ENCODE peak calls at places on chromosomes 12 and 14, in five cellular contexts. X is MV-4-11, H is RWPE1, A is SW 1271, R is substantia nigra. T is an unnamed sample.

GRCh38 chr12:49963976-49964815 is 2.5 kb downstream of the AQP5 start:
- DNase-seq in X (no peak), H (no peak), A (no peak), R (no peak), T (no peak)

GRCh38 chr12:71306808-71307207 is 132.8 kb upstream of the LGR5 start:
- DNase-seq in X (no peak), H (no peak), A (no peak), R (no peak), T (no peak)

GRCh38 chr12:78703820-78704525 is 160.6 kb upstream of the SYT1 start:
- DNase-seq in X (no peak), H (peak; percentile 62), A (peak; percentile 96), R (no peak), T (peak; percentile 28)

GRCh38 chr14:50028458-50028857 is 87.9 kb downstream of the VCPKMT start:
- DNase-seq in X (no peak), H (no peak), A (no peak), R (no peak), T (no peak)

GRCh38 chr12:94204647-94205247 is 56.4 kb downstream of the PLXNC1 start:
- DNase-seq in X (peak; percentile 50), H (no peak), A (no peak), R (no peak), T (no peak)

GRCh38 chr12:5480953-5481300 is 49.0 kb downstream of the NTF3 start:
- DNase-seq in X (no peak), H (no peak), A (no peak), R (no peak), T (no peak)

GRCh38 chr14:61615743-61616523 is 79.4 kb upstream of the HIF1A start:
- DNase-seq in X (no peak), H (no peak), A (no peak), R (no peak), T (peak; percentile 61)

GRCh38 chr14:60151715-60152114 is 13.5 kb downstream of the DHRS7 start:
- DNase-seq in X (peak; percentile 93), H (peak; percentile 83), A (peak; percentile 94), R (peak; percentile 15), T (peak; percentile 99)

GRCh38 chr14:64841121-64841611 is 38.5 kb downstream of the SPTB start:
- DNase-seq in X (peak; percentile 11), H (peak; percentile 62), A (peak; percentile 28), R (no peak), T (peak; percentile 98)

GRCh38 chr14:105602799-105603763 is 76.7 kb downstream of the TMEM121 start:
- DNase-seq in X (no peak), H (no peak), A (no peak), R (no peak), T (no peak)

GRCh38 chr14:99564256-99564902 is 39.6 kb downstream of the CCDC85C start:
- DNase-seq in X (no peak), H (no peak), A (no peak), R (no peak), T (no peak)

GRCh38 chr12:46450279-46450748 is 77.7 kb upstream of the SLC38A2 start:
- DNase-seq in X (no peak), H (no peak), A (no peak), R (no peak), T (no peak)

GRCh38 chr14:61406198-61406597 is 84.8 kb downstream of the PRKCH start:
- DNase-seq in X (no peak), H (no peak), A (no peak), R (no peak), T (no peak)

GRCh38 chr14:52304248-52304904 is 9.7 kb upstream of the PTGER2 start:
- DNase-seq in X (no peak), H (no peak), A (no peak), R (no peak), T (no peak)

GRCh38 chr12:113239811-113240331 is 18.6 kb downstream of the TPCN1 start:
- DNase-seq in X (no peak), H (no peak), A (no peak), R (no peak), T (no peak)

GRCh38 chr14:89251066-89251465 is 166.0 kb downstream of the FOXN3 start:
- DNase-seq in X (no peak), H (no peak), A (no peak), R (no peak), T (peak; percentile 37)

GRCh38 chr12:88579572-88579940 is 715 bp downstream of the KITLG start:
- DNase-seq in X (no peak), H (peak; percentile 60), A (no peak), R (no peak), T (no peak)

GRCh38 chr12:32877670-32878459 is 18.7 kb downstream of the PKP2 start:
- DNase-seq in X (peak; percentile 23), H (no peak), A (no peak), R (no peak), T (no peak)

GRCh38 chr14:96207686-96208085 is 3.0 kb downstream of the BDKRB2 start:
- DNase-seq in X (no peak), H (no peak), A (no peak), R (no peak), T (no peak)

GRCh38 chr14:28467611-28468010 is 299.0 kb upstream of the FOXG1 start:
- DNase-seq in X (no peak), H (no peak), A (no peak), R (no peak), T (no peak)

GRCh38 chr14:59944909-59945308 is 25.0 kb downstream of the LRRC9 start:
- DNase-seq in X (no peak), H (no peak), A (no peak), R (no peak), T (no peak)

GRCh38 chr14:103941462-103941861 is 867 bp downstream of the RD3L start:
- DNase-seq in X (no peak), H (no peak), A (no peak), R (no peak), T (no peak)